ENCODE peak calls at places on chromosomes 4 and X, in nine cellular contexts. U is cardiac fibroblast; Z is sciatic nerve; E is amniotic stem cell; V is stimulated activated CD4-positive, alpha-beta T cell treated with anti-CD3 and anti-CD28 coated beads, Interleukin-12 subunit alpha, Interleukin-12 subunit beta, amount 100 ng/mL, for 4 hours; M is NCI-H524; X is activated T-helper 1 cell treated with anti-CD3 and anti-CD28 coated beads, Interleukin-12 subunit alpha, Interleukin-12 subunit beta, Interleukin-2, Interleukin-4 antibody, amounts not matched to agents 30 ng/mL and 10 ng/mL and 1 ng/mL, durations not matched to agents 14 hours and 24 hours and 36 hours; L is HEK293T; W is vagina. Y is an unnamed sample.

GRCh38 chr4:38980903-38981676 is 51.1 kb downstream of the TMEM156 start:
- DNase-seq in U (peak; percentile 92), Z (no peak), E (no peak), V (no peak), M (no peak), X (no peak), L (no peak), W (no peak), Y (no peak)

GRCh38 chrX:1387141-1387776 is 4.7 kb downstream of the SLC25A6 start:
- DNase-seq in U (no peak), Z (peak; percentile 58), E (no peak), V (no peak), M (no peak), X (no peak), L (no peak), W (no peak), Y (no peak)

GRCh38 chr4:1575418-1576199 is 108.5 kb downstream of the FAM53A start:
- DNase-seq in U (no peak), Z (no peak), E (no peak), V (no peak), M (no peak), X (no peak), L (no peak), W (no peak), Y (no peak)

GRCh38 chr4:148170408-148171385 is 271.5 kb downstream of the NR3C2 start:
- DNase-seq in U (no peak), Z (no peak), E (no peak), V (no peak), M (no peak), X (no peak), L (no peak), W (no peak), Y (no peak)

GRCh38 chr4:100875296-100876040 is 357.6 kb upstream of the EMCN start:
- DNase-seq in U (no peak), Z (no peak), E (no peak), V (no peak), M (no peak), X (no peak), L (no peak), W (no peak), Y (no peak)

GRCh38 chr4:154497901-154498300 is 6.3 kb upstream of the DCHS2 start:
- DNase-seq in U (no peak), Z (no peak), E (no peak), V (no peak), M (no peak), X (no peak), L (no peak), W (no peak), Y (no peak)

GRCh38 chr4:1792832-1793495 is at the start of gene FGFR3:
- DNase-seq in U (no peak), Z (no peak), E (no peak), V (peak; percentile 53), M (no peak), X (peak; percentile 28), L (peak; percentile 94), W (no peak), Y (peak; percentile 33)

GRCh38 chrX:124018031-124018430 is 56.5 kb downstream of the STAG2 start:
- DNase-seq in U (peak; percentile 13), Z (no peak), E (no peak), V (no peak), M (no peak), X (no peak), L (no peak), W (no peak), Y (no peak)

GRCh38 chr4:146232131-146232722 is 17.9 kb downstream of the REELD1 start:
- DNase-seq in U (no peak), Z (no peak), E (no peak), V (no peak), M (no peak), X (no peak), L (no peak), W (no peak), Y (no peak)

GRCh38 chr4:186068581-186069402 is at the start of gene TLR3:
- DNase-seq in U (peak; percentile 53), Z (no peak), E (no peak), V (no peak), M (no peak), X (no peak), L (no peak), W (no peak), Y (no peak)

GRCh38 chrX:130555341-130555740 is 153.6 kb downstream of the RBMX2 start:
- DNase-seq in U (no peak), Z (no peak), E (peak; percentile 1), V (no peak), M (no peak), X (no peak), L (no peak), W (no peak), Y (no peak)

GRCh38 chrX:108307408-108308085 is 130.7 kb downstream of the COL4A6 start:
- DNase-seq in U (peak; percentile 48), Z (no peak), E (no peak), V (no peak), M (no peak), X (no peak), L (no peak), W (no peak), Y (peak; percentile 39)

GRCh38 chr4:2900701-2901100 is 57.1 kb downstream of the ADD1 start:
- DNase-seq in U (no peak), Z (no peak), E (no peak), V (no peak), M (no peak), X (no peak), L (no peak), W (no peak), Y (no peak)

GRCh38 chr4:129446074-129446473 is 350.1 kb downstream of the C4orf33 start:
- DNase-seq in U (no peak), Z (no peak), E (peak; percentile 14), V (no peak), M (no peak), X (no peak), L (no peak), W (no peak), Y (no peak)

GRCh38 chr4:7403001-7403400 is 31.7 kb downstream of the PSAPL1 start:
- DNase-seq in U (no peak), Z (no peak), E (no peak), V (no peak), M (no peak), X (no peak), L (no peak), W (no peak), Y (peak; percentile 29)

GRCh38 chrX:40176256-40176978 is 78.7 kb upstream of the BCOR start:
- DNase-seq in U (peak; percentile 24), Z (peak; percentile 83), E (no peak), V (peak; percentile 72), M (peak; percentile 49), X (peak; percentile 60), L (no peak), W (peak; percentile 95), Y (peak; percentile 76)

GRCh38 chrX:2811271-2811670 is 17.5 kb upstream of the GYG2 start:
- DNase-seq in U (peak; percentile 25), Z (no peak), E (no peak), V (no peak), M (no peak), X (no peak), L (no peak), W (no peak), Y (no peak)

GRCh38 chr4:105944535-105944934 is 49.3 kb downstream of the NPNT start:
- DNase-seq in U (peak; percentile 29), Z (no peak), E (peak; percentile 9), V (no peak), M (no peak), X (no peak), L (no peak), W (no peak), Y (no peak)

GRCh38 chrX:49040376-49040955 is 2.7 kb downstream of the TFE3 start:
- DNase-seq in U (peak; percentile 59), Z (no peak), E (no peak), V (no peak), M (no peak), X (no peak), L (no peak), W (no peak), Y (no peak)

GRCh38 chrX:30521440-30522182 is 56.0 kb downstream of the TASL start:
- DNase-seq in U (peak; percentile 78), Z (no peak), E (peak; percentile 27), V (no peak), M (no peak), X (no peak), L (no peak), W (no peak), Y (no peak)

GRCh38 chr4:19947349-19947748 is 304.4 kb upstream of the SLIT2 start:
- DNase-seq in U (peak; percentile 85), Z (no peak), E (no peak), V (no peak), M (no peak), X (no peak), L (no peak), W (no peak), Y (no peak)

GRCh38 chrX:151458824-151459223 is 61.8 kb downstream of the VMA21 start:
- DNase-seq in U (peak; percentile 1), Z (no peak), E (no peak), V (no peak), M (no peak), X (no peak), L (no peak), W (no peak), Y (no peak)

GRCh38 chr4:173227753-173228152 is 59.1 kb downstream of the GALNT7 start:
- DNase-seq in U (no peak), Z (no peak), E (no peak), V (no peak), M (no peak), X (no peak), L (no peak), W (no peak), Y (no peak)

GRCh38 chr4:115110191-115111166 is 2.9 kb downstream of the NDST4 start:
- DNase-seq in U (no peak), Z (no peak), E (no peak), V (no peak), M (peak; percentile 54), X (no peak), L (peak; percentile 18), W (no peak), Y (no peak)

GRCh38 chr4:31037714-31038113 is 317.5 kb downstream of the PCDH7 start:
- DNase-seq in U (no peak), Z (no peak), E (no peak), V (no peak), M (no peak), X (no peak), L (no peak), W (no peak), Y (no peak)

GRCh38 chrX:136589966-136590365 is 58.0 kb downstream of the VGLL1 start:
- DNase-seq in U (no peak), Z (no peak), E (no peak), V (no peak), M (no peak), X (no peak), L (no peak), W (no peak), Y (no peak)

GRCh38 chr4:144649646-144650045 is 3.7 kb downstream of the HHIP start:
- DNase-seq in U (peak; percentile 32), Z (no peak), E (no peak), V (no peak), M (no peak), X (no peak), L (no peak), W (no peak), Y (no peak)

Y was measured in left ventricle myocardium inferior.